ENCODE peak calls at places on chromosome 18, in six cellular contexts. T, R, U, I, Z and C are unnamed samples.

GRCh38 chr18:48862116-48862515 is 88.6 kb downstream of the SMAD7 start:
- DNase-seq in T (no peak), R (no peak), U (no peak), I (no peak), Z (no peak), C (no peak)

GRCh38 chr18:70422061-70422965 is 133.5 kb downstream of the SOCS6 start:
- DNase-seq in T (peak; percentile 96), R (peak; percentile 86), U (peak; percentile 80), I (peak; percentile 95), Z (no peak), C (peak; percentile 97)

GRCh38 chr18:524496-524895 is 24.0 kb upstream of the COLEC12 start:
- DNase-seq in T (no peak), R (no peak), U (no peak), I (peak; percentile 63), Z (no peak), C (peak; percentile 62)

GRCh38 chr18:56383349-56383748 is 255.0 kb downstream of the TXNL1 start:
- DNase-seq in T (no peak), R (no peak), U (no peak), I (no peak), Z (no peak), C (no peak)

GRCh38 chr18:58580078-58580477 is 48.8 kb downstream of the ALPK2 start:
- DNase-seq in T (peak; percentile 81), R (no peak), U (no peak), I (peak; percentile 31), Z (no peak), C (no peak)

GRCh38 chr18:10207682-10208081 is 246.8 kb upstream of the APCDD1 start:
- DNase-seq in T (no peak), R (no peak), U (no peak), I (no peak), Z (no peak), C (no peak)

GRCh38 chr18:10226971-10227370 is 227.5 kb upstream of the APCDD1 start:
- DNase-seq in T (no peak), R (no peak), U (no peak), I (no peak), Z (no peak), C (peak; percentile 46)

GRCh38 chr18:77095356-77096030 is 37.1 kb downstream of the MBP start:
- DNase-seq in T (no peak), R (no peak), U (no peak), I (peak; percentile 44), Z (no peak), C (no peak)

GRCh38 chr18:44197837-44198236 is 482.9 kb upstream of the SETBP1 start:
- DNase-seq in T (no peak), R (no peak), U (no peak), I (no peak), Z (no peak), C (no peak)

GRCh38 chr18:8946046-8946838 is 156.3 kb upstream of the NDUFV2 start:
- DNase-seq in T (peak; percentile 12), R (no peak), U (no peak), I (peak; percentile 98), Z (no peak), C (peak; percentile 92)

GRCh38 chr18:12737243-12737902 is 34.5 kb downstream of the PSMG2 start:
- DNase-seq in T (no peak), R (no peak), U (no peak), I (no peak), Z (no peak), C (no peak)
- TF ChIP-seq CTCF in T (no peak), R (no peak), U (no peak), I (no peak), Z (no peak), C (no peak)

GRCh38 chr18:79965119-79965902 is 868 bp downstream of the HSBP1L1 start:
- DNase-seq in T (peak; percentile 69), R (no peak), U (peak; percentile 60), I (peak; percentile 76), Z (no peak), C (peak; percentile 80)
- H3K4me3 ChIP-seq in T (peak overlapping the region; percentile 63), R (peak overlapping the region; percentile 50), U (peak overlapping the region; percentile 68), I (peak overlapping the region; percentile 69), Z (peak overlapping the region; percentile 68), C (peak overlapping the region; percentile 65)

GRCh38 chr18:37019157-37019571 is 190.2 kb downstream of the KIAA1328 start:
- DNase-seq in T (peak; percentile 12), R (no peak), U (no peak), I (peak; percentile 15), Z (no peak), C (peak; percentile 11)
- TF ChIP-seq CTCF in T (no peak), R (no peak), U (no peak), I (peak; percentile 12), Z (no peak), C (peak; percentile 52)

GRCh38 chr18:32770651-32771168 is 2.1 kb downstream of the KLHL14 start:
- DNase-seq in T (no peak), R (no peak), U (no peak), I (no peak), Z (no peak), C (no peak)

GRCh38 chr18:32771169-32771751 is 1.6 kb downstream of the KLHL14 start:
- DNase-seq in T (no peak), R (no peak), U (no peak), I (no peak), Z (no peak), C (no peak)

GRCh38 chr18:32770181-32770650 is 2.6 kb downstream of the KLHL14 start:
- DNase-seq in T (no peak), R (no peak), U (no peak), I (no peak), Z (no peak), C (no peak)

GRCh38 chr18:32768646-32769206 is 4.1 kb downstream of the KLHL14 start:
- DNase-seq in T (no peak), R (no peak), U (no peak), I (no peak), Z (no peak), C (no peak)

GRCh38 chr18:32769242-32770180 is 3.3 kb downstream of the KLHL14 start:
- DNase-seq in T (no peak), R (no peak), U (no peak), I (no peak), Z (no peak), C (no peak)
- H3K4me3 ChIP-seq in T (no peak overlapping the region), R (no peak overlapping the region), U (peak overlapping the region; percentile 61), I (no peak overlapping the region), Z (peak overlapping the region; percentile 50), C (no peak overlapping the region)